ENCODE peak calls at places on chromosomes 2 and 18, in ten cellular contexts. L is PC-3, B is endodermal cell, H is GM23248, W is MM.1S, U is IMR-90, O is HCT116, V is astrocyte, R is neural progenitor cell, Y is Karpas-422. F is an unnamed sample. For H3K9me3, the result is how much of the 10 kb centered on the place peaks cover.

GRCh38 chr2:215188078-215188477 is 49.7 kb upstream of the ABCA12 start:
- DNase-seq in W (no peak), O (no peak), V (peak), H (no peak), R (no peak), B (no peak), L (peak), Y (no peak), U (no peak), F (no peak)

GRCh38 chr2:46854260-46854659 is 61.3 kb downstream of the MCFD2 start:
- DNase-seq in H (no peak), V (no peak), W (no peak), L (no peak), R (no peak), O (no peak), Y (no peak), U (no peak), B (no peak), F (no peak)

GRCh38 chr18:286515-287310 is 18.9 kb upstream of the THOC1 start:
- DNase-seq in L (peak), W (peak), R (peak), Y (no peak), B (no peak), O (no peak), H (peak), U (peak), V (peak), F (no peak)

GRCh38 chr18:76875390-76876330 is 53.3 kb downstream of the ZNF236 start:
- DNase-seq in W (peak), L (peak), V (no peak), U (peak), B (peak), O (peak), R (peak), Y (peak), H (peak), F (no peak)

GRCh38 chr18:78130232-78131195 is 849.1 kb upstream of the SALL3 start:
- DNase-seq in V (no peak), L (no peak), B (no peak), H (no peak), O (no peak), W (no peak), U (no peak), Y (no peak), R (no peak), F (no peak)

GRCh38 chr2:31535753-31536152 is 45.0 kb downstream of the SRD5A2 start:
- DNase-seq in L (no peak), O (no peak), W (no peak), V (no peak), H (no peak), R (no peak), B (no peak), U (no peak), Y (no peak), F (no peak)

GRCh38 chr2:236976271-236977120 is 109.2 kb upstream of the COPS8 start:
- DNase-seq in R (no peak), H (no peak), L (no peak), V (no peak), W (no peak), U (no peak), Y (no peak), O (no peak), B (peak), F (no peak)

GRCh38 chr2:58680938-58681337 is 439.8 kb upstream of the FANCL start:
- DNase-seq in L (peak), V (no peak), U (no peak), R (no peak), O (no peak), Y (no peak), B (no peak), H (peak), W (peak), F (no peak)

GRCh38 chr2:51996569-51996917 is 964.6 kb upstream of the NRXN1 start:
- DNase-seq in B (no peak), L (no peak), U (peak), V (no peak), H (no peak), O (no peak), R (no peak), Y (no peak), W (no peak), F (no peak)

GRCh38 chr2:115297056-115297455 is 854.6 kb downstream of the DPP10 start:
- DNase-seq in R (no peak), U (no peak), B (no peak), V (no peak), W (no peak), O (no peak), L (no peak), H (no peak), Y (no peak), F (no peak)

GRCh38 chr2:115290478-115290877 is 848.0 kb downstream of the DPP10 start:
- DNase-seq in R (no peak), U (no peak), Y (no peak), B (no peak), H (no peak), L (no peak), V (no peak), O (no peak), W (no peak), F (no peak)

GRCh38 chr2:115294999-115295398 is 852.6 kb downstream of the DPP10 start:
- DNase-seq in L (no peak), H (no peak), B (no peak), U (no peak), O (no peak), W (no peak), R (peak), Y (no peak), V (no peak), F (no peak)

DNA sequence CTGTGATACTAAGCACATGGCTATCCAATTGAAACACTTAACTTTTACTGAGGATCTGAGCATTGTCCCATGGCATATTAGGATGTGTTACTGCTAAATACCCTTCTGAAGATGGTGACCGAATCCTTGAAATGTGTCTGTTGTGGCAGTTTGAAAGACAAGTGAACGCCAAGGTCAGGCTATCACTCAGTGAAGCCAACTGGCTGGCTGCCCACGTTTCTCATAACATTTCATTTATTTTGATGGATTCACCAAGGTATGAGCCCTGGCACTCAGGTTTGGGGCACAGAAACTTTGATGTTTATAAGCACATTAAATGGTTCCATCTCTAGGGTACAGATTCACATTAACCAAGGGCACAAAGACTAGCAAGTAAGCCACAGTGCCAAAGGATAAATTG is 850.3 kb downstream of the DPP10 start:
- DNase-seq in L (no peak), B (no peak), V (no peak), R (no peak), W (no peak), U (no peak), H (no peak), Y (no peak), O (no peak), F (no peak)
- H3K9me3 ChIP-seq in L (under half), B (under half), V (under half), R (under half), W (under half), U (under half), H (under half), Y (under half), O (under half), F (under half)

GRCh38 chr2:9984217-9984739 is 32.8 kb downstream of the GRHL1 start:
- DNase-seq in W (peak), H (peak), L (peak), U (peak), O (peak), Y (peak), R (peak), B (no peak), V (peak), F (no peak)
- H3K9ac ChIP-seq in W (no peak), H (peak), L (no peak), U (no peak), O (no peak), Y (no peak), R (no peak), B (no peak), V (no peak), F (no peak)

GRCh38 chr2:69902213-69902922 is 8.6 kb downstream of the SNRNP27 start:
- DNase-seq in V (no peak), H (no peak), W (no peak), R (no peak), L (no peak), U (no peak), B (no peak), Y (peak), O (no peak), F (no peak)
- H3K4me3 ChIP-seq in V (no peak), H (no peak), W (no peak), R (no peak), L (no peak), U (no peak), B (no peak), Y (peak), O (no peak), F (no peak)

DNA sequence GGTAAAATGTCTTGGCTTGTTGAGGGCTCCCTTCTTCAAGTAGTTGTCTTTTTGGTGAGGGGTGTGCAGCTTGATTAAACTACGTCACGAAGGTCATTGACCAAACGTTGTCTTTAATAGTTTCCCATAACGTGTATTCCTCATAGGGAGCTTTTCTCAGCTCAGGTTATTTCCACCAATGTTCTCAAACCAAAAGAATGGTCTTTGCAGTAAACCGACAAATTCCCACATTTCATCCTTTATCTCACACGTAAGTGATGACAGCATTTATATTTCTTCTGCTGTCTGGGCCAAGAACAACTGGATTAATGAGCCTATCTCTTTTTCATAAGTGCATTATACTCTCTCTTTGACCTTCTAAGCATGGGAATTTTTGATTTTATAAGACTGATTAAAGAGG is 547.7 kb upstream of the ZEB2 start:
- DNase-seq in B (no peak), Y (no peak), W (no peak), L (no peak), R (no peak), O (no peak), U (no peak), V (no peak), H (no peak), F (no peak)
- H3K9me3 ChIP-seq in B (under half), Y (under half), W (under half), L (under half), R (under half), O (under half), U (under half), V (under half), H (under half), F (under half)